ENCODE peak calls at places on chromosome 17, in five cellular contexts. H, O, J, K and X are unnamed samples.
A peak's percentile ranks its signal among the peaks of the same experiment; 100 is the strongest.

GRCh38 chr17:80959330-80960036 is 32.2 kb upstream of the CHMP6 start:
- DNase-seq in H (peak; percentile 39), O (peak; percentile 86), J (peak; percentile 41), K (peak; percentile 49), X (no peak)

GRCh38 chr17:57955183-57955952 is at the start of gene CUEDC1:
- DNase-seq in H (peak; percentile 50), O (peak; percentile 90), J (peak; percentile 21), K (peak; percentile 50), X (peak; percentile 61)

GRCh38 chr17:32567086-32567485 is 80.3 kb downstream of the CDK5R1 start:
- DNase-seq in H (no peak), O (no peak), J (no peak), K (no peak), X (peak; percentile 40)

GRCh38 chr17:81371910-81372760 is 23.1 kb upstream of the BAHCC1 start:
- DNase-seq in H (peak; percentile 43), O (peak; percentile 67), J (no peak), K (peak; percentile 61), X (no peak)

GRCh38 chr17:8105957-8106398 is 12.3 kb downstream of the ALOXE3 start:
- DNase-seq in H (peak; percentile 78), O (no peak), J (peak; percentile 56), K (peak; percentile 68), X (peak; percentile 94)

GRCh38 chr17:6815775-6816174 is 15.8 kb downstream of the TEKT1 start:
- DNase-seq in H (no peak), O (no peak), J (no peak), K (no peak), X (peak; percentile 17)

GRCh38 chr17:76261421-76262215 is 3.5 kb upstream of the UBALD2 start:
- DNase-seq in H (peak; percentile 87), O (no peak), J (peak; percentile 35), K (peak; percentile 60), X (peak; percentile 66)

GRCh38 chr17:67891481-67892119 is 66.3 kb downstream of the BPTF start:
- DNase-seq in H (peak; percentile 79), O (no peak), J (peak; percentile 82), K (peak; percentile 77), X (peak; percentile 76)

GRCh38 chr17:77441130-77441920 is 300.6 kb downstream of the SEC14L1 start:
- DNase-seq in H (no peak), O (no peak), J (no peak), K (no peak), X (no peak)

GRCh38 chr17:46942441-46943217 is 19.7 kb downstream of the GOSR2 start:
- DNase-seq in H (peak; percentile 83), O (peak; percentile 69), J (peak; percentile 74), K (peak; percentile 87), X (peak; percentile 74)

GRCh38 chr17:31415004-31415454 is 23.6 kb downstream of the RAB11FIP4 start:
- DNase-seq in H (no peak), O (no peak), J (no peak), K (no peak), X (no peak)

GRCh38 chr17:43753488-43754129 is 5.0 kb downstream of the SOST start:
- DNase-seq in H (peak; percentile 64), O (no peak), J (peak; percentile 39), K (no peak), X (peak; percentile 35)

GRCh38 chr17:78271419-78272160 is 40.2 kb downstream of the TMEM235 start:
- DNase-seq in H (no peak), O (no peak), J (no peak), K (no peak), X (no peak)

GRCh38 chr17:77325826-77326581 is 185.2 kb downstream of the SEC14L1 start:
- DNase-seq in H (peak; percentile 68), O (no peak), J (peak; percentile 47), K (no peak), X (no peak)

GRCh38 chr17:80252871-80253270 is 7.8 kb upstream of the RNF213 start:
- DNase-seq in H (no peak), O (peak; percentile 52), J (no peak), K (peak; percentile 20), X (peak; percentile 82)

GRCh38 chr17:39276113-39276512 is 50.4 kb upstream of the STAC2 start:
- DNase-seq in H (no peak), O (no peak), J (no peak), K (no peak), X (no peak)

GRCh38 chr17:39271546-39271945 is 45.8 kb upstream of the STAC2 start:
- DNase-seq in H (peak; percentile 17), O (no peak), J (peak; percentile 30), K (peak; percentile 63), X (no peak)

DNA sequence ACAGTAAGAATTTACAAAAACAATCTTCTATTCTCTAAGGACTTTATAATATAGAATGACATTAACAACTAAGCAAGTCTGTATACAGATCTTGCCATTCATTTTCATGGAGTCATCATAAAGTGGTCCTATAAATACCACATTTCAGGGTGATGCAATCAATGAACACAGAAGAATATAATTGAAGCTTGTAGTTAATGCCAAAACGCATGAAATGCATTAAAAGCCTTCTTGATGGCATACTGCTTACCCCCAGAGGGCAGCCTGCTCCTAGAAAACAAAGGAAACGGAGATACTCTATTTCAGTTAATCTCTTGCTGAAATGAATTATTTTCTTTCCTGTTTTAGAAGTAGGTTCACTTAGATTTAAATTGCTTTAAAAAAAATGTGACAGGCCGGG is 45.2 kb upstream of the STAC2 start:
- DNase-seq in H (peak; percentile 70), O (no peak), J (peak; percentile 82), K (peak; percentile 74), X (peak; percentile 29)
- TF ChIP-seq CTCF in H (peak; percentile 42), O (peak; percentile 47), J (peak; percentile 65), K (peak; percentile 59), X (peak; percentile 46)

DNA sequence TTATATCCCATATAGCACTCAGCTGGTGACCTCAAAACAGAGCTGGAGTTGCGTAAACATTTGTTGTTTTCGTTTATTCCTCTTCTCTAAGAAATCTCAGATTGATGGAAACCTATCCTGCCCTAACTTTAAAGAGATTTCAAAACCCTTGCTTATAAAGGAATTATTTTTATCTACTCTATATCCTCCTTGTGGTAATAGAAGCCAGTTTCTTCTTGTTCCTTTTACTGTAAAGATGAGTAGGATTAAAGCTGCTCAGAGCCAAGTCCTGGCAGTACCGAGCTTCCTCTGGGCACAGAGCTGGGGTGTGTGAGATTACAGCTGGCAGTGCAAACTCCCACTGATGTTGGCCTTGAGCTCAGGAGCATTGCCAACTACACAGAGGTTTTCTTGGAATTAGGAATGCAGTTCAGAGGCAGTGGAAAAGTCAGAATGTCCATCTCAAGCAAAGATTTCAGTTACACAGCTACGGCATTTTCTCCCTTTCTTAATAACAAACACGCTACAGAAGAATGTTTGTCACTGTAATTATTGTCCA is 1.4 kb downstream of the KCTD2 start:
- DNase-seq in H (no peak), O (peak; percentile 27), J (peak; percentile 23), K (peak; percentile 62), X (no peak)
- H3K4me3 ChIP-seq in H (peak overlapping the region; percentile 98), O (peak overlapping the region; percentile 92), J (peak overlapping the region; percentile 85), K (peak overlapping the region; percentile 96), X (peak overlapping the region; percentile 95)

DNA sequence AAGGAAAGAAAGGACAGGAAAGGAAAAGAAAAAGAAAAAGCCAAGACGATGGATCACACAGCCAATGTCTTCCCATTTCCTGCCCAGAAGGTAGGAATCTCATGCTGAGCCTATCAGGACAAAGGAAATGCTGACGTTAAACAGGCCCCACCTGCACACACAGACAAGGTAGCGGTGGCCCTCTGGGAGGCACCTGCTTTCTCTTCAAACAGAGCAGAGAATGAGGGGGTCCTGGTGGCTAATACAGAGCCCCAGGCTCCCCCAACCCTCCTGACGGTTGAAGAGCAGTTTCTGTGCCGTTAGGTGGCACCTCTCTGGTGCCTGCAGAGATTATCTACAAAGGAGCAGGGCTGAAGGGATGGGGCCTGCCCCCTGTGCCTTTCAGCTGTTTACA is 56.5 kb downstream of the ARHGAP27 start:
- DNase-seq in H (no peak), O (no peak), J (no peak), K (no peak), X (no peak)
- TF ChIP-seq CTCF in H (no peak), O (no peak), J (no peak), K (no peak), X (no peak)

GRCh38 chr17:60138769-60139437 is 10.9 kb upstream of the CA4 start:
- DNase-seq in H (no peak), O (no peak), J (no peak), K (no peak), X (no peak)
- H3K4me3 ChIP-seq in H (no peak overlapping the region), O (no peak overlapping the region), J (no peak overlapping the region), K (no peak overlapping the region), X (no peak overlapping the region)

DNA sequence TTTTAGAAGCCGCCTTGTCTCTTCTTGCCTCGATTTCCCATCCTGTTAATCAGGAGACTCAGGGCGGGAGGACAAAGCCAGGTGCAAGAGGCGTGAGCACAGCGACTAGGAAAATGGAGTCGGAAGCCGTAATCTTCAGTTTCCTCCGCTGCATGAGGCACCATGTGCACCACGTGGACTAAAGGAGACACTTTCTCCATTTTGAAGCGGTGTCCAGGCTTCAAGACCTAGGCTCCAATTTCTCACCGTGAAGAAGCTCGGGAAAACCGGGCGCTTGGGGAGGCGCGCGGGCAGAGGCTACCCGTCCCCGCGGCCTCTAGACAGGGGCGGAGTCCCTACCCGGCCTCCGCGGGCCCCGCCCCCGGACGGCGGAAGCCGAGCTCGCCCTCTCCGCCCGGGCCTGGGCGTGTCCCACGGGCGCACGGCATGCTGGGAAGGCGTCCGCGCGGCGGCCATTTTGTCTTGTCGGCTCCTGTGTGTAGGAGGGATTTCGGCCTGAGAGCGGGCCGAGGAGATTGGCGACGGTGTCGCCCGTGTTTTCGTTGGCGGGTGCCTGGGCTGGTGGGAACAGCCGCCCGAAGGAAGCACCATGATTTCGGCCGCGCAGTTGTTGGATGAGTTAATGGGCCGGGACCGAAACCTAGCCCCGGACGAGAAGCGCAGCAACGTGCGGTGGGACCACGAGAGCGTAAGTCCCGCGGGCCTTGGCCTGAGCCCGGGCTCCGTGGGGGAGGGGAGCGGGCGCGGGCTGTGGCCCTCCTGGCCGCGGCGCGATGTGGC is at the start of gene LUC7L3:
- DNase-seq in H (peak; percentile 96), O (peak; percentile 95), J (peak; percentile 90), K (peak; percentile 95), X (peak; percentile 97)
- TF ChIP-seq CTCF in H (no peak), O (no peak), J (no peak), K (no peak), X (no peak)

DNA sequence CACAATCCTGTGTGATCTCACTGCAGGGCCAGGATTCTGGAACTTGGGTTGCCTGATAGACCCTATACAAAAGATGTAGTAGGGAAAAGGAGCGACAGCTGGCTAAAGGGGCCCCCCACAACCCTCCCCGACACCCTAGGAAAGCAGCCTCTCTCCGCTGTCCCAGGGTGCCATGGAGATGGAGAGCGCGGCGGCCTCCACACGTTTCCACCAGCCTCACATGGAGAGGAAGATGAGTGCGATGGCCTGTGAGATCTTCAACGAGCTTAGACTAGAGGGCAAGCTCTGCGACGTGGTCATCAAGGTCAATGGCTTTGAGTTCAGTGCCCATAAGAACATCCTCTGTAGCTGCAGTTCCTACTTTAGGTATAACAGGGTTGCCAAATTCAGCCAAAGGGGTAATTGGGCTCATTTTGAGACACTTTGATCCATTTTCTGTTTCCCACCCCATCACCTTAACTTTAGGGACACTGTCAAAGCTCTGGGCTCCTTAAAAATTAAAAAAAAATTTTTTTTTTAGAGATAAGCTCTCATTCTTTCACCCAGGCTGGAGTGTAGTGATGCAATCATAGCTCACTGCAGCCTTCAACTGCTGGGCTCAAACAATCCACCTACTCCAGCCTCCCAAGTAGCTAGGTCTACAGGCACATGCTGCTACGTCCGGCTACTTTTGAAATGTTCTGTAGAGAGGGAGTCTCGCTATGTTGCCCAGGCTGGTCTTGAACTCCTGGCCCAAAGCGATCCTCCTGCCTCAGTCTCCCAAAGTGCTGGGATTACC is at the start of gene KLHL10:
- DNase-seq in H (no peak), O (no peak), J (no peak), K (peak; percentile 20), X (no peak)
- H3K4me3 ChIP-seq in H (no peak within 1 kb of the TSS), O (peak within 1 kb of the TSS; percentile 80), J (no peak within 1 kb of the TSS), K (no peak within 1 kb of the TSS), X (no peak within 1 kb of the TSS)